ENCODE peak calls at places on chromosomes 2 and 18, in seven cellular contexts. O, I, R, Y, L, K and Z are unnamed samples. For H3K36me3 and H3K9me3, the result is how much of the 10 kb centered on the place peaks cover.

GRCh38 chr2:174681983-174682577 is 82.2 kb downstream of the CHRNA1 start:
- DNase-seq in I (no peak), K (peak), O (no peak), R (peak), L (peak), Y (peak), Z (peak)

GRCh38 chr2:29742641-29743040 is 178.7 kb downstream of the ALK start:
- DNase-seq in O (no peak), K (no peak), L (no peak), Y (no peak), R (no peak), I (no peak), Z (no peak)

GRCh38 chr2:120651818-120652217 is 83.8 kb upstream of the GLI2 start:
- DNase-seq in O (no peak), L (no peak), R (no peak), I (no peak), K (no peak), Y (no peak), Z (no peak)

GRCh38 chr2:119888673-119889072 is 124.2 kb upstream of the EPB41L5 start:
- DNase-seq in R (no peak), K (no peak), I (no peak), Y (no peak), L (no peak), O (peak), Z (no peak)

GRCh38 chr2:237707859-237708398 is 80.5 kb downstream of the LRRFIP1 start:
- DNase-seq in R (no peak), K (no peak), O (no peak), I (no peak), L (no peak), Y (no peak), Z (no peak)

GRCh38 chr2:27860111-27860510 is 30.1 kb downstream of the RBKS start:
- DNase-seq in O (peak), L (no peak), K (no peak), R (no peak), Y (no peak), I (no peak), Z (no peak)

GRCh38 chr2:16416651-16417050 is 249.0 kb downstream of the CYRIA start:
- DNase-seq in Y (no peak), I (no peak), K (no peak), R (no peak), O (no peak), L (no peak), Z (no peak)

GRCh38 chr2:191917967-191918651 is 71.2 kb upstream of the CAVIN2 start:
- DNase-seq in R (no peak), O (no peak), K (no peak), I (no peak), L (no peak), Y (no peak), Z (no peak)

GRCh38 chr2:3727397-3728045 is 24.1 kb downstream of the DCDC2C start:
- DNase-seq in I (no peak), K (no peak), O (no peak), Y (no peak), L (no peak), R (no peak), Z (no peak)

GRCh38 chr2:64599469-64599868 is 54.2 kb downstream of the SERTAD2 start:
- DNase-seq in R (peak), K (no peak), L (no peak), O (peak), I (no peak), Y (no peak), Z (no peak)

GRCh38 chr2:241256168-241256545 is 59.3 kb downstream of the HDLBP start:
- DNase-seq in I (no peak), R (no peak), Y (no peak), O (no peak), L (no peak), K (no peak), Z (no peak)

GRCh38 chr2:47506436-47506835 is 103.5 kb downstream of the MSH2 start:
- DNase-seq in K (no peak), R (no peak), L (no peak), O (no peak), Y (no peak), I (no peak), Z (no peak)

GRCh38 chr2:118882693-118883336 is 35.4 kb upstream of the EN1 start:
- DNase-seq in O (peak), I (peak), K (peak), R (peak), L (peak), Y (peak), Z (peak)

GRCh38 chr2:16653799-16654198 is 11.8 kb downstream of the CYRIA start:
- DNase-seq in I (no peak), Y (no peak), O (no peak), R (no peak), K (no peak), L (no peak), Z (no peak)

GRCh38 chr2:124884315-124884714 is 859.2 kb downstream of the CNTNAP5 start:
- DNase-seq in Y (no peak), I (no peak), R (no peak), L (no peak), K (no peak), O (no peak), Z (no peak)

GRCh38 chr2:45729753-45730512 is 78.5 kb downstream of the PRKCE start:
- DNase-seq in Y (no peak), R (peak), I (no peak), K (no peak), O (peak), L (no peak), Z (no peak)

GRCh38 chr2:47201224-47201623 is 46.1 kb upstream of the STPG4 start:
- DNase-seq in Y (no peak), K (no peak), O (peak), I (no peak), R (no peak), L (no peak), Z (no peak)

GRCh38 chr2:27582129-27582694 is 630 bp upstream of the ZNF512 start:
- DNase-seq in L (peak), I (peak), K (no peak), Y (no peak), R (no peak), O (no peak), Z (no peak)

GRCh38 chr18:22765889-22766288 is 167.2 kb upstream of the RBBP8 start:
- DNase-seq in R (no peak), I (no peak), O (no peak), Y (no peak), K (no peak), L (no peak), Z (no peak)

GRCh38 chr2:37843554-37843953 is 81.5 kb upstream of the RMDN2 start:
- DNase-seq in K (no peak), I (no peak), L (no peak), R (no peak), O (no peak), Y (no peak), Z (no peak)

GRCh38 chr18:61333746-61334490 is 688 bp downstream of the CDH20 start:
- DNase-seq in L (no peak), Y (no peak), I (no peak), O (no peak), K (no peak), R (no peak), Z (no peak)

GRCh38 chr2:36618381-36618780 is 20.4 kb upstream of the FEZ2 start:
- DNase-seq in Y (no peak), R (peak), O (peak), L (no peak), I (no peak), K (no peak), Z (no peak)

GRCh38 chr2:165079432-165079831 is 124.1 kb upstream of the SLC38A11 start:
- DNase-seq in Y (no peak), L (no peak), O (no peak), K (no peak), R (no peak), I (no peak), Z (no peak)

GRCh38 chr2:225083276-225083675 is 41.0 kb upstream of the DOCK10 start:
- DNase-seq in I (no peak), K (no peak), R (no peak), L (no peak), O (peak), Y (no peak), Z (no peak)

GRCh38 chr2:147554708-147555107 is 290.1 kb upstream of the ACVR2A start:
- DNase-seq in Y (no peak), K (no peak), L (no peak), O (no peak), R (peak), I (no peak), Z (no peak)

GRCh38 chr2:21696900-21697299 is 573.1 kb downstream of the TDRD15 start:
- DNase-seq in L (no peak), R (no peak), K (no peak), O (no peak), Y (no peak), I (no peak), Z (no peak)

GRCh38 chr18:62702259-62702658 is 13.1 kb upstream of the PHLPP1 start:
- DNase-seq in R (no peak), O (no peak), Y (no peak), K (no peak), I (no peak), L (no peak), Z (no peak)

GRCh38 chr2:194819367-194819766 is 837.7 kb upstream of the SLC39A10 start:
- DNase-seq in O (peak), I (no peak), K (no peak), L (no peak), R (no peak), Y (no peak), Z (no peak)

GRCh38 chr2:108616731-108617161 is 82.5 kb downstream of the LIMS1 start:
- DNase-seq in R (peak), L (no peak), K (no peak), I (no peak), Y (no peak), O (peak), Z (no peak)

GRCh38 chr2:120740765-120741513 is 5.3 kb downstream of the GLI2 start:
- DNase-seq in Y (no peak), O (no peak), I (no peak), K (peak), L (peak), R (no peak), Z (no peak)

GRCh38 chr2:20623741-20624155 is 27.1 kb downstream of the HS1BP3 start:
- DNase-seq in K (no peak), L (peak), Y (no peak), I (no peak), R (peak), O (no peak), Z (no peak)

GRCh38 chr2:205656426-205656795 is 25.9 kb upstream of the NRP2 start:
- DNase-seq in K (no peak), Y (no peak), R (no peak), O (no peak), L (no peak), I (no peak), Z (no peak)

GRCh38 chr18:22603902-22604301 is 186.2 kb upstream of the CTAGE1 start:
- DNase-seq in Y (no peak), O (no peak), I (no peak), K (no peak), L (no peak), R (no peak), Z (no peak)

GRCh38 chr2:51657849-51658248 is 625.9 kb upstream of the NRXN1 start:
- DNase-seq in Y (no peak), K (no peak), L (no peak), I (no peak), R (no peak), O (no peak), Z (no peak)

GRCh38 chr18:44245026-44245425 is 435.7 kb upstream of the SETBP1 start:
- DNase-seq in I (no peak), R (no peak), Y (no peak), L (no peak), K (no peak), O (no peak), Z (no peak)

GRCh38 chr2:57549642-57550102 is 496.9 kb upstream of the VRK2 start:
- DNase-seq in L (no peak), R (no peak), K (no peak), Y (no peak), O (peak), I (peak), Z (no peak)

GRCh38 chr2:124973396-124973795 is 948.3 kb downstream of the CNTNAP5 start:
- DNase-seq in Y (no peak), R (no peak), K (no peak), O (no peak), L (no peak), I (no peak), Z (no peak)

GRCh38 chr2:64062840-64063239 is 43.6 kb upstream of the VPS54 start:
- DNase-seq in O (peak), L (no peak), Y (no peak), I (no peak), K (no peak), R (peak), Z (no peak)

GRCh38 chr2:44819061-44819460 is 122.4 kb upstream of the SIX3 start:
- DNase-seq in Y (no peak), K (no peak), L (no peak), R (no peak), I (no peak), O (no peak), Z (no peak)

GRCh38 chr2:189700681-189701080 is 26.2 kb downstream of the ANKAR start:
- DNase-seq in R (no peak), Y (no peak), K (no peak), L (no peak), I (no peak), O (no peak), Z (no peak)

GRCh38 chr18:48581206-48581605 is 42.4 kb downstream of the CTIF start:
- DNase-seq in O (no peak), R (no peak), K (no peak), Y (no peak), I (no peak), L (no peak), Z (no peak)
- H3K36me3 ChIP-seq in O (under half), R (under half), K (under half), Y (under half), I (under half), L (under half), Z (under half)

GRCh38 chr18:71919211-71919610 is 624.9 kb downstream of the CBLN2 start:
- DNase-seq in O (no peak), K (no peak), L (no peak), R (no peak), I (no peak), Y (no peak), Z (no peak)
- H3K9me3 ChIP-seq in O (under half), K (under half), L (under half), R (under half), I (under half), Y (under half), Z (under half)

GRCh38 chr2:197908191-197908590 is 103.8 kb downstream of the PLCL1 start:
- DNase-seq in L (no peak), I (no peak), Y (no peak), O (no peak), R (no peak), K (no peak), Z (no peak)
- H3K4me3 ChIP-seq in L (no peak), I (no peak), Y (no peak), O (no peak), R (no peak), K (no peak), Z (no peak)

GRCh38 chr18:45916302-45916701 is 50.8 kb downstream of the EPG5 start:
- DNase-seq in O (no peak), R (no peak), K (no peak), I (peak), L (no peak), Y (no peak), Z (no peak)
- H3K36me3 ChIP-seq in O (under half), R (under half), K (half or more), I (under half), L (under half), Y (under half), Z (half or more)